ENCODE peak calls at places on chromosomes 4 and X, in nine cellular contexts. L, Z, H, E, Q, O, B, M and J are unnamed samples.

GRCh38 chr4:102694791-102695190 is 66.0 kb downstream of the MANBA start:
- DNase-seq in L (no peak), Z (no peak), H (no peak), E (no peak), Q (no peak), O (no peak), B (no peak), M (no peak), J (no peak)

GRCh38 chr4:36549256-36549655 is 267.8 kb downstream of the DTHD1 start:
- DNase-seq in L (no peak), Z (no peak), H (no peak), E (no peak), Q (no peak), O (no peak), B (no peak), M (no peak), J (no peak)

GRCh38 chrX:154121961-154122360 is 22.1 kb upstream of the OPN1LW start:
- DNase-seq in L (no peak), Z (no peak), H (no peak), E (no peak), Q (no peak), O (peak; percentile 82), B (no peak), M (no peak), J (no peak)

GRCh38 chr4:82833696-82834313 is 35.2 kb upstream of the SCD5 start:
- DNase-seq in L (no peak), Z (no peak), H (no peak), E (no peak), Q (peak; percentile 74), O (no peak), B (peak; percentile 60), M (peak; percentile 27), J (no peak)

GRCh38 chr4:47526281-47526680 is 41.2 kb downstream of the ATP10D start:
- DNase-seq in L (no peak), Z (no peak), H (no peak), E (no peak), Q (peak; percentile 26), O (no peak), B (no peak), M (no peak), J (no peak)

GRCh38 chrX:64229145-64229544 is 1.3 kb downstream of the ASB12 start:
- DNase-seq in L (no peak), Z (no peak), H (no peak), E (no peak), Q (no peak), O (no peak), B (no peak), M (peak; percentile 31), J (no peak)

GRCh38 chr4:124060261-124060918 is 652.1 kb downstream of the ANKRD50 start:
- DNase-seq in L (peak; percentile 72), Z (no peak), H (no peak), E (no peak), Q (peak; percentile 90), O (peak; percentile 85), B (no peak), M (peak; percentile 18), J (no peak)

GRCh38 chrX:75228854-75229253 is 45.0 kb upstream of the UPRT start:
- DNase-seq in L (no peak), Z (no peak), H (no peak), E (no peak), Q (no peak), O (no peak), B (no peak), M (no peak), J (no peak)

GRCh38 chr4:94177822-94178221 is 29.8 kb upstream of the SMARCAD1 start:
- DNase-seq in L (no peak), Z (no peak), H (no peak), E (no peak), Q (no peak), O (no peak), B (no peak), M (no peak), J (no peak)

GRCh38 chrX:135185795-135186443 is 14.7 kb upstream of the CT55 start:
- DNase-seq in L (no peak), Z (peak; percentile 6), H (no peak), E (peak; percentile 38), Q (peak; percentile 30), O (no peak), B (peak; percentile 37), M (no peak), J (no peak)

GRCh38 chr4:41631538-41631937 is 93.6 kb downstream of the LIMCH1 start:
- DNase-seq in L (no peak), Z (no peak), H (no peak), E (no peak), Q (no peak), O (no peak), B (no peak), M (no peak), J (no peak)

GRCh38 chrX:12974217-12974796 is 603 bp upstream of the TMSB4X start:
- DNase-seq in L (peak; percentile 83), Z (no peak), H (peak; percentile 83), E (no peak), Q (peak; percentile 58), O (peak; percentile 93), B (peak; percentile 28), M (peak; percentile 74), J (peak; percentile 71)

GRCh38 chrX:110286126-110286525 is 31.8 kb downstream of the AMMECR1 start:
- DNase-seq in L (no peak), Z (no peak), H (no peak), E (no peak), Q (no peak), O (no peak), B (peak; percentile 65), M (no peak), J (no peak)

GRCh38 chr4:56531823-56532222 is 26.2 kb downstream of the ARL9 start:
- DNase-seq in L (no peak), Z (no peak), H (no peak), E (no peak), Q (no peak), O (peak; percentile 18), B (no peak), M (no peak), J (no peak)

GRCh38 chr4:56530269-56531148 is 24.9 kb downstream of the ARL9 start:
- DNase-seq in L (peak; percentile 89), Z (peak; percentile 65), H (peak; percentile 87), E (peak; percentile 87), Q (peak; percentile 72), O (peak; percentile 96), B (peak; percentile 91), M (peak; percentile 90), J (peak; percentile 66)

GRCh38 chr4:56531149-56531770 is 25.7 kb downstream of the ARL9 start:
- DNase-seq in L (no peak), Z (no peak), H (no peak), E (no peak), Q (no peak), O (no peak), B (no peak), M (no peak), J (no peak)

GRCh38 chr4:56535915-56536314 is 30.3 kb downstream of the ARL9 start:
- DNase-seq in L (no peak), Z (no peak), H (no peak), E (no peak), Q (no peak), O (peak; percentile 42), B (no peak), M (no peak), J (no peak)

DNA sequence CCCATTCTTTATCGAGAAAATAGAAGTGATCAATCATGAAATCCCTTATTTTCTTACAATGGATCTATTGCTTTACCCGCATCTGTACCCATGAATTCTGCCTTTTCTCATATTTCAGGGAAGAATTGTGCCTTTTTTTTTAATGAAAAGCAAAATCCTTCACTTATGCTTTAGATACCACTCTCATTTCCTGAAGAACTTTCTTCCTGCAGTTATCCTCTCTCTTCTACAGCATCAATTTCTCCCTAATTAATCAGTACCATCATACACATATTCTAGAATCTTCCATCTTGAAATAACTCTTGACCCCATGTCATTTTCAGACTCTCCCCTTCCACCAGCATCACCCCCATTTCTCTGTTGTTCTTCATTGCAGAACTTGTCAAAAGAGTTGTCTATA is 26.6 kb downstream of the ARL9 start:
- DNase-seq in L (no peak), Z (no peak), H (no peak), E (no peak), Q (no peak), O (no peak), B (no peak), M (no peak), J (no peak)
- TF ChIP-seq CTCF in L (no peak), Z (no peak), H (no peak), E (no peak), Q (no peak), O (no peak), B (no peak), M (no peak), J (no peak)

GRCh38 chrX:78555401-78555980 is 103.6 kb downstream of the RTL3 start:
- DNase-seq in L (no peak), Z (no peak), H (no peak), E (no peak), Q (peak; percentile 1), O (no peak), B (no peak), M (no peak), J (no peak)
- TF ChIP-seq CTCF in L (peak; percentile 46), Z (peak; percentile 47), H (peak; percentile 25), E (no peak), Q (no peak), O (no peak), B (peak; percentile 17), M (peak; percentile 30), J (peak; percentile 51)

GRCh38 chrX:131762802-131763234 is 218.9 kb downstream of the OR13H1 start:
- DNase-seq in L (no peak), Z (no peak), H (no peak), E (peak; percentile 3), Q (no peak), O (no peak), B (no peak), M (peak; percentile 61), J (no peak)

GRCh38 chrX:131764224-131764623 is 220.3 kb downstream of the OR13H1 start:
- DNase-seq in L (no peak), Z (no peak), H (no peak), E (no peak), Q (no peak), O (no peak), B (no peak), M (no peak), J (no peak)

GRCh38 chrX:131763674-131764073 is 219.8 kb downstream of the OR13H1 start:
- DNase-seq in L (no peak), Z (no peak), H (no peak), E (no peak), Q (no peak), O (peak; percentile 93), B (no peak), M (peak; percentile 89), J (no peak)
- TF ChIP-seq CTCF in L (no peak), Z (no peak), H (no peak), E (no peak), Q (no peak), O (no peak), B (no peak), M (no peak), J (no peak)

DNA sequence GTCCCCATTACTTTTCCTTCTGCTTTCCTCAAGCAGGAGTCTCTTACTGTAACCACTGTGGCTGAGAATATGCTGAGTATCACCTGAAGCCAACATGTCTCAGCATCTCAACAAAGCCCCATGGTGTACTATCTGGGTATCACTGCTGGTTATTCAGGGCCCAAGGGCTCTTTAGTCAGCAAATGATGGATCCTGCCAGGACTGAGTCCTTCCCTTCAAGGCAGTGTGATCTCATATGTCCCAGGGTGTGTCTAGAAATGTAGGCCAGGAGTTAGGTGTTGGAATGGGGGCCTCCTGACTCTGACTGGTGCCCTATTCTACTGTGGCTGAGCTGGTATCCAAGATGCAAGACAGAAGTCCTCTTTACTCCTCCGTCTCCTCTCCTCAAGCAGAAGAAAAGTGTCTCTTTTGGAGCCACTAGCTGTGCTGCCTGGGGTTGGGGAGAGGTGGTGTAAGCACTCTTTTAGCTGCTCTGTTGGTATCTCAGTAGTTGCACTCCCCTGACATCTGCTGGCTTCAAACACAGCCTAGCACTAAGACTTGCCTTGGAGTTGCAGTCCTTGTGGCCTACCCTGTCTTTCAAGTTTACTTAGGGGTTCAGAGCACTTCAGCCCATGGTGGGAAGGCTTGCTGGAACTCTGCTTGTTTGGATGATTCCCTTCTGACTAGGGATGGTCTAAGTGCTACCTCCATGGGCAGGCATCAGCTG is 28.6 kb downstream of the OCIAD2 start:
- DNase-seq in L (no peak), Z (no peak), H (no peak), E (no peak), Q (no peak), O (no peak), B (no peak), M (no peak), J (no peak)
- TF ChIP-seq CTCF in L (no peak), Z (no peak), H (no peak), E (no peak), Q (no peak), O (no peak), B (no peak), M (no peak), J (no peak)